ENCODE peak calls at places on chromosome X, in six cellular contexts. M is endodermal cell, R is H9, I is colonic mucosa, J is K562, F is PC-3. T is an unnamed sample.
A peak's percentile ranks its signal among the peaks of the same experiment; 100 is the strongest.

GRCh38 chrX:4484266-4484665 is 770.8 kb upstream of the PRKX start:
- DNase-seq in M (peak; percentile 66), R (peak; percentile 57), I (no peak), J (no peak), F (no peak), T (no peak)

GRCh38 chrX:66110112-66110511 is 53.9 kb upstream of the HEPH start:
- DNase-seq in M (peak; percentile 36), R (peak; percentile 20), I (peak; percentile 28), J (peak; percentile 60), F (peak; percentile 51), T (peak; percentile 4)

GRCh38 chrX:23317799-23318724 is 16.6 kb upstream of the PTCHD1 start:
- DNase-seq in M (peak; percentile 88), R (peak; percentile 80), I (peak; percentile 22), J (peak; percentile 68), F (peak; percentile 38), T (no peak)

GRCh38 chrX:46653482-46653881 is 79.9 kb downstream of the CHST7 start:
- DNase-seq in M (peak; percentile 77), R (peak; percentile 63), I (no peak), J (peak; percentile 7), F (peak; percentile 48), T (peak; percentile 21)

GRCh38 chrX:119475389-119476101 is 7.3 kb downstream of the SLC25A5 start:
- DNase-seq in M (peak; percentile 3), R (no peak), I (no peak), J (no peak), F (peak; percentile 52), T (no peak)

GRCh38 chrX:3699841-3700381 is 13.5 kb downstream of the PRKX start:
- DNase-seq in M (no peak), R (no peak), I (no peak), J (no peak), F (no peak), T (no peak)

GRCh38 chrX:107508925-107509324 is 59.5 kb downstream of the FRMPD3 start:
- DNase-seq in M (no peak), R (no peak), I (no peak), J (no peak), F (no peak), T (no peak)

GRCh38 chrX:46561931-46562721 is 11.4 kb upstream of the CHST7 start:
- DNase-seq in M (no peak), R (no peak), I (peak; percentile 22), J (no peak), F (peak; percentile 14), T (no peak)

GRCh38 chrX:10177004-10177396 is 20.2 kb downstream of the CLCN4 start:
- DNase-seq in M (no peak), R (no peak), I (no peak), J (no peak), F (no peak), T (no peak)

GRCh38 chrX:53435997-53436396 is 1.8 kb upstream of the HSD17B10 start:
- DNase-seq in M (peak; percentile 83), R (peak; percentile 48), I (peak; percentile 72), J (peak; percentile 74), F (peak; percentile 77), T (peak; percentile 64)

GRCh38 chrX:47958943-47959342 is 44.8 kb downstream of the ZNF182 start:
- DNase-seq in M (peak; percentile 61), R (peak; percentile 36), I (no peak), J (peak; percentile 11), F (peak; percentile 18), T (no peak)

GRCh38 chrX:34053931-34054330 is 78.2 kb downstream of the FAM47A start:
- DNase-seq in M (peak; percentile 55), R (peak; percentile 25), I (no peak), J (no peak), F (no peak), T (no peak)

GRCh38 chrX:8971116-8971515 is 62.8 kb downstream of the FAM9B start:
- DNase-seq in M (no peak), R (no peak), I (no peak), J (peak; percentile 6), F (peak; percentile 79), T (peak; percentile 73)

GRCh38 chrX:109172091-109172602 is 309.7 kb downstream of the GUCY2F start:
- DNase-seq in M (no peak), R (no peak), I (no peak), J (no peak), F (no peak), T (no peak)

GRCh38 chrX:40170830-40171512 is 73.2 kb upstream of the BCOR start:
- DNase-seq in M (peak; percentile 76), R (peak; percentile 54), I (peak; percentile 37), J (peak; percentile 18), F (peak; percentile 38), T (no peak)

GRCh38 chrX:109783712-109784109 is 50.7 kb upstream of the ACSL4 start:
- DNase-seq in M (no peak), R (no peak), I (no peak), J (no peak), F (no peak), T (no peak)

GRCh38 chrX:115968436-115969252 is 201.9 kb upstream of the AGTR2 start:
- DNase-seq in M (peak; percentile 96), R (peak; percentile 97), I (peak; percentile 59), J (no peak), F (no peak), T (peak; percentile 22)

GRCh38 chrX:41198410-41198809 is 113.2 kb downstream of the USP9X start:
- DNase-seq in M (no peak), R (no peak), I (no peak), J (no peak), F (peak; percentile 91), T (no peak)

GRCh38 chrX:41313419-41313818 is 20.5 kb upstream of the DDX3X start:
- DNase-seq in M (no peak), R (no peak), I (no peak), J (no peak), F (no peak), T (peak; percentile 93)

GRCh38 chrX:48927736-48928382 is 9.0 kb upstream of the PIM2 start:
- DNase-seq in M (peak; percentile 82), R (peak; percentile 77), I (no peak), J (no peak), F (no peak), T (no peak)

GRCh38 chrX:51395807-51396728 is 63.4 kb downstream of the NUDT10 start:
- DNase-seq in M (peak; percentile 69), R (peak; percentile 47), I (no peak), J (no peak), F (no peak), T (peak; percentile 21)

GRCh38 chrX:39260965-39261364 is 459.7 kb downstream of the MID1IP1 start:
- DNase-seq in M (no peak), R (no peak), I (no peak), J (no peak), F (peak; percentile 39), T (peak; percentile 59)

GRCh38 chrX:103453655-103454054 is 65.6 kb downstream of the RAB40A start:
- DNase-seq in M (no peak), R (no peak), I (no peak), J (no peak), F (peak; percentile 92), T (peak; percentile 85)

GRCh38 chrX:989959-990510 is 222.4 kb downstream of the CRLF2 start:
- DNase-seq in M (peak; percentile 91), R (peak; percentile 87), I (peak; percentile 76), J (peak; percentile 63), F (no peak), T (peak; percentile 95)

GRCh38 chrX:154738013-154738738 is 12.7 kb downstream of the GAB3 start:
- DNase-seq in M (no peak), R (no peak), I (no peak), J (peak; percentile 29), F (peak; percentile 70), T (peak; percentile 88)

GRCh38 chrX:110852180-110852579 is 56.6 kb upstream of the CHRDL1 start:
- DNase-seq in M (peak; percentile 61), R (no peak), I (no peak), J (peak; percentile 40), F (peak; percentile 20), T (peak; percentile 35)
- TF ChIP-seq CTCF in M (peak; percentile 86), R (peak; percentile 81), I (peak; percentile 26), J (peak; percentile 56), F (peak; percentile 52), T (peak; percentile 59)

GRCh38 chrX:118171354-118171753 is 54.7 kb upstream of the KLHL13 start:
- DNase-seq in M (no peak), R (no peak), I (no peak), J (no peak), F (no peak), T (no peak)
- H3K9ac ChIP-seq in M (no peak overlapping the region), R (no peak overlapping the region), I (no peak overlapping the region), J (no peak overlapping the region), F (no peak overlapping the region), T (no peak overlapping the region)

GRCh38 chrX:150495496-150495895 is 72.9 kb upstream of the MTM1 start:
- DNase-seq in M (no peak), R (no peak), I (no peak), J (no peak), F (no peak), T (no peak)

GRCh38 chrX:150503898-150504219 is 64.6 kb upstream of the MTM1 start:
- DNase-seq in M (peak; percentile 45), R (no peak), I (peak; percentile 64), J (no peak), F (peak; percentile 47), T (no peak)

GRCh38 chrX:150502979-150503897 is 65.2 kb upstream of the MTM1 start:
- DNase-seq in M (peak; percentile 28), R (no peak), I (no peak), J (no peak), F (no peak), T (no peak)

GRCh38 chrX:150502091-150502490 is 66.3 kb upstream of the MTM1 start:
- DNase-seq in M (no peak), R (no peak), I (no peak), J (no peak), F (peak; percentile 5), T (no peak)

GRCh38 chrX:150499240-150499639 is 69.2 kb upstream of the MTM1 start:
- DNase-seq in M (no peak), R (no peak), I (no peak), J (no peak), F (no peak), T (no peak)
- TF ChIP-seq CTCF in M (no peak), R (no peak), I (no peak), J (no peak), F (no peak), T (no peak)

GRCh38 chrX:78046362-78046761 is 57.7 kb upstream of the PGK1 start:
- DNase-seq in M (no peak), R (no peak), I (no peak), J (no peak), F (no peak), T (no peak)

GRCh38 chrX:78042601-78043000 is 61.4 kb upstream of the PGK1 start:
- DNase-seq in M (no peak), R (no peak), I (no peak), J (no peak), F (no peak), T (no peak)

GRCh38 chrX:78048036-78048435 is 56.0 kb upstream of the PGK1 start:
- DNase-seq in M (no peak), R (no peak), I (no peak), J (no peak), F (no peak), T (no peak)
- H3K9ac ChIP-seq in M (no peak overlapping the region), R (no peak overlapping the region), I (no peak overlapping the region), J (no peak overlapping the region), F (no peak overlapping the region), T (no peak overlapping the region)

T was measured in fibroblast of lung.